ENCODE peak calls at places on chromosomes 2 and 18, in ten cellular contexts. Q, J, K, P, M, F, E, D, H and X are unnamed samples.

GRCh38 chr2:232525796-232526195 is at the start of gene CHRND:
- DNase-seq in E (no peak), Q (peak), J (peak), K (peak), P (no peak), H (no peak), F (no peak), M (peak), D (no peak), X (peak)

GRCh38 chr2:175743020-175743419 is 259.0 kb downstream of the LNPK start:
- DNase-seq in M (no peak), H (no peak), F (no peak), K (no peak), D (no peak), Q (no peak), J (no peak), E (no peak), P (no peak), X (no peak)

GRCh38 chr2:71893646-71894045 is 254.0 kb downstream of the CYP26B1 start:
- DNase-seq in M (peak), H (no peak), Q (no peak), D (no peak), K (no peak), E (no peak), P (no peak), F (no peak), J (no peak), X (no peak)

GRCh38 chr2:105802587-105802986 is 57.9 kb downstream of the NCK2 start:
- DNase-seq in E (no peak), K (no peak), Q (no peak), P (no peak), F (no peak), J (no peak), D (peak), M (peak), H (peak), X (no peak)

GRCh38 chr18:43664487-43665008 is 387.3 kb upstream of the SYT4 start:
- DNase-seq in J (no peak), P (no peak), K (no peak), H (no peak), D (no peak), M (no peak), Q (no peak), E (no peak), F (no peak), X (no peak)

GRCh38 chr18:6537468-6537867 is 122.8 kb upstream of the L3MBTL4 start:
- DNase-seq in E (no peak), P (no peak), K (no peak), Q (no peak), H (no peak), J (no peak), M (no peak), D (no peak), F (no peak), X (no peak)

GRCh38 chr2:16162491-16163040 is 222.2 kb downstream of the MYCN start:
- DNase-seq in J (no peak), F (no peak), K (no peak), H (no peak), Q (no peak), E (no peak), P (no peak), M (peak), D (no peak), X (no peak)

GRCh38 chr2:47087051-47087450 is 68.1 kb downstream of the STPG4 start:
- DNase-seq in H (no peak), K (no peak), E (no peak), J (no peak), P (no peak), D (peak), F (no peak), Q (no peak), M (no peak), X (no peak)

GRCh38 chr2:119383410-119384140 is 16.8 kb downstream of the DBI start:
- DNase-seq in K (no peak), P (no peak), F (no peak), J (no peak), E (peak), H (no peak), Q (peak), D (no peak), M (no peak), X (no peak)

GRCh38 chr2:6813573-6813972 is 52.1 kb downstream of the CMPK2 start:
- DNase-seq in J (no peak), K (no peak), Q (no peak), H (no peak), D (no peak), M (no peak), E (no peak), F (no peak), P (no peak), X (no peak)

GRCh38 chr2:20490300-20491181 is 43.7 kb downstream of the RHOB start:
- DNase-seq in F (no peak), D (no peak), M (no peak), H (no peak), Q (peak), P (no peak), E (peak), J (no peak), K (peak), X (no peak)

GRCh38 chr2:179886-180285 is 83.9 kb downstream of the SH3YL1 start:
- DNase-seq in D (no peak), J (no peak), K (no peak), M (no peak), F (no peak), Q (no peak), H (no peak), E (no peak), P (no peak), X (no peak)

GRCh38 chr2:101307503-101307902 is 998 bp downstream of the RNF149 start:
- DNase-seq in F (no peak), P (no peak), J (no peak), Q (no peak), H (no peak), M (no peak), D (no peak), E (no peak), K (no peak), X (no peak)

GRCh38 chr2:27621524-27621923 is 7.3 kb downstream of the CCDC121 start:
- DNase-seq in P (no peak), H (no peak), J (no peak), E (no peak), M (no peak), Q (no peak), K (no peak), F (no peak), D (no peak), X (no peak)

GRCh38 chr2:150449856-150450255 is 37.6 kb downstream of the RND3 start:
- DNase-seq in E (no peak), J (no peak), F (no peak), P (no peak), K (no peak), M (no peak), H (no peak), Q (no peak), D (no peak), X (no peak)

GRCh38 chr2:27278010-27278409 is 2.8 kb downstream of the DNAJC5G start:
- DNase-seq in E (no peak), D (no peak), P (no peak), Q (no peak), J (no peak), F (no peak), K (no peak), M (no peak), H (no peak), X (no peak)

GRCh38 chr2:164599954-164600589 is 21.2 kb downstream of the GRB14 start:
- DNase-seq in D (no peak), E (no peak), K (no peak), F (peak), Q (no peak), P (peak), H (no peak), J (peak), M (peak), X (no peak)

GRCh38 chr2:151052850-151053660 is 208.6 kb downstream of the RBM43 start:
- DNase-seq in Q (no peak), P (no peak), E (no peak), D (no peak), F (no peak), K (no peak), M (no peak), H (no peak), J (no peak), X (no peak)

GRCh38 chr2:60556998-60557955 is 3.8 kb upstream of the BCL11A start:
- DNase-seq in J (peak), D (no peak), F (no peak), H (no peak), Q (no peak), M (no peak), E (no peak), K (no peak), P (no peak), X (no peak)

GRCh38 chr2:112582314-112582746 is 2.1 kb upstream of the CHCHD5 start:
- DNase-seq in D (no peak), J (peak), Q (no peak), K (no peak), M (no peak), P (no peak), H (peak), E (no peak), F (peak), X (no peak)

GRCh38 chr18:11736656-11737055 is 47.6 kb downstream of the GNAL start:
- DNase-seq in J (no peak), F (no peak), D (no peak), E (no peak), P (no peak), Q (no peak), M (no peak), H (no peak), K (no peak), X (no peak)

GRCh38 chr2:118979177-118979861 is 37.3 kb downstream of the MARCO start:
- DNase-seq in Q (no peak), M (no peak), H (no peak), F (no peak), K (no peak), D (no peak), P (no peak), E (no peak), J (no peak), X (no peak)

GRCh38 chr2:186771395-186771794 is 77.5 kb downstream of the FAM171B start:
- DNase-seq in E (no peak), M (peak), K (no peak), F (no peak), J (peak), D (no peak), H (no peak), Q (no peak), P (no peak), X (no peak)

DNA sequence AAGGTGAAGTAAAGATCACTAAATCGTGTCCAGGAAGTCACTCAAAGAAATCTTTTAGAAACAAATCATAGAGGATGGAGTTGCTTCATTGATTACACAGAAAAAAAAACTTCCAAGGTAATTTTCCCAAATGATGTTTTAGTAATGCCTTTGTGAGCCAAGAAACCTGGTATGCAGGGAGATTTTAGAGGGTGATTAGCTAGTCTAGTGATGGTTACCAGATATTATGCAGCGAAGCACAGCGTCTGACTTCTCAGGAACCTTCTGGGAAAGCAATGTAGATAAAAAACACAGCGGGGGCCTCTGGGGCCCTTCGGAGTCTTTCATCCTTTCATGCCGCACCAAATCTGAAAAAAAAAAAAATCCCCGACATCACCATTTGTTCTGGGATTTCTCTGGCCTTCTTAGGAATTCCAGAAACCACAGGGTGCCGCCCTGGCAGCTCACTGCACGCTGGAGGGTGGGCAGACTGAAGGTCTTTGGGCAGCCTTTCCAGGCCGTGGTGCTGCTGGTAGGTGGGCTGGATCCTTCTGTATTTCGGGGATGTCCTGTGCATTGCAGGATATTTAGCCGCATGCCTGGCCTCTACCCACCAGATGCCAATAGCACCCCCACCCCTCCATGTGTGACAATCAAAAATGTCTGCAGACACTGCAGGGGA is 17.3 kb downstream of the ALPK2 start:
- DNase-seq in M (peak), F (no peak), E (no peak), P (peak), D (no peak), Q (no peak), J (peak), H (no peak), K (no peak), X (no peak)
- H3K27ac ChIP-seq in M (peak), F (no peak), E (no peak), P (peak), D (no peak), Q (no peak), J (peak), H (no peak), K (peak), X (no peak)

GRCh38 chr2:227411320-227411989 is 23.7 kb upstream of the SCYGR1 start:
- DNase-seq in H (no peak), P (no peak), M (no peak), J (no peak), E (peak), F (no peak), Q (no peak), D (no peak), K (no peak), X (no peak)

GRCh38 chr2:227407601-227408089 is 19.9 kb upstream of the SCYGR1 start:
- DNase-seq in J (peak), D (peak), K (peak), E (peak), M (no peak), Q (peak), H (no peak), F (peak), P (no peak), X (peak)

GRCh38 chr2:227412877-227413276 is 25.1 kb upstream of the SCYGR1 start:
- DNase-seq in D (no peak), M (no peak), K (no peak), E (no peak), P (no peak), J (no peak), F (no peak), H (no peak), Q (no peak), X (no peak)

GRCh38 chr2:227411990-227412350 is 24.2 kb upstream of the SCYGR1 start:
- DNase-seq in P (no peak), F (no peak), M (no peak), D (no peak), E (no peak), J (no peak), K (no peak), Q (no peak), H (no peak), X (no peak)

GRCh38 chr2:227410191-227410590 is 22.4 kb upstream of the SCYGR1 start:
- DNase-seq in D (no peak), P (no peak), F (no peak), K (no peak), M (no peak), H (no peak), J (no peak), E (no peak), Q (no peak), X (no peak)
- H3K27ac ChIP-seq in D (no peak), P (no peak), F (no peak), K (no peak), M (no peak), H (no peak), J (no peak), E (no peak), Q (no peak), X (no peak)

DNA sequence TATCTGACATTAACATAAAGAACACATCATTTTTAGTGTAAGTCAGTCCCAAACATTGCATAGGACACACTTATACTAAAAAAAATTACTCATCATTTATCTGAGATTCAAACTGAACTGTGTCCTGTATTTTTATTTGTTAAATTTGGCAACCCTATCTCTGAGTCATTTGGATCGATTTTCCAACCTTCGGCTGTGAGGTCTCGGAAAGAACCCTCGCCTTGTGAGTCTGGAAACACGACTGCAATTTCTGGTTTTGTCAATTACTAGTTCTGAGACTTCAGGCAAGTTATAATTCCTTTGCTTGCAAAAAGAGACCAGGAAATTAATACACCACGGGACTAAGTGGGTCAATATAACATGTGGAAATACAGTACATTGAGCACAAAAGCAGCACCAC is 14.0 kb downstream of the ATP8B1 start:
- DNase-seq in P (no peak), D (no peak), Q (no peak), F (no peak), K (no peak), E (no peak), J (no peak), M (no peak), H (no peak), X (no peak)
- H3K27ac ChIP-seq in P (no peak), D (peak), Q (peak), F (peak), K (peak), E (peak), J (no peak), M (no peak), H (no peak), X (peak)

DNA sequence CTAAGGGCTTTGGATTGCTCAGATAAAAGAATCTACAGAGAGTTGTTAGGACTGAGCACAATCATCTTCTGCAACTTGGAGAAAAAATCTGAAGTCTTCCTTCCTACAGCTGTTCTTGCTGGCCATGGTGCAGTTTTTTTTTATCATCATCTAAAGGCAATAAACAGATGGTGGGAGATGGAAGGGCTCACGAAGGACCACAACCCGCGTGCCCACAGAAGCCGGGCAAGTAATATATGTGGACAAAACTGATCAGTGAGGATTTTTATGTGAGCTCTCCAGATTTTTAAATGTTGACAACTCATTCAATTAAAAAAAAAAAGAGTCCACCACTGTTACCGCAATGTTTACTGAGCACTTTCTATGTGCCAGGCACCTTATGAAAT is 55.9 kb upstream of the CREB1 start:
- DNase-seq in P (no peak), Q (no peak), M (no peak), F (no peak), E (no peak), J (no peak), D (no peak), H (no peak), K (no peak), X (no peak)
- H3K27ac ChIP-seq in P (no peak), Q (no peak), M (no peak), F (no peak), E (no peak), J (no peak), D (no peak), H (no peak), K (no peak), X (peak)

GRCh38 chr2:217905395-217905794 is 97.4 kb downstream of the TNS1 start:
- DNase-seq in J (no peak), D (no peak), Q (peak), E (peak), K (no peak), H (no peak), F (no peak), M (no peak), P (no peak), X (peak)

GRCh38 chr2:217903142-217903858 is 99.5 kb downstream of the TNS1 start:
- DNase-seq in E (no peak), J (no peak), M (no peak), Q (no peak), K (no peak), D (no peak), F (no peak), H (no peak), P (no peak), X (no peak)

GRCh38 chr2:217905906-217906305 is 96.9 kb downstream of the TNS1 start:
- DNase-seq in M (no peak), K (no peak), J (no peak), H (no peak), E (no peak), P (no peak), Q (no peak), D (no peak), F (no peak), X (no peak)

GRCh38 chr2:217903859-217904613 is 98.8 kb downstream of the TNS1 start:
- DNase-seq in J (no peak), P (no peak), E (peak), D (no peak), M (no peak), Q (peak), K (peak), F (peak), H (no peak), X (peak)

GRCh38 chr2:217904614-217904965 is 98.2 kb downstream of the TNS1 start:
- DNase-seq in H (no peak), F (no peak), J (no peak), E (no peak), K (no peak), Q (no peak), D (no peak), P (no peak), M (no peak), X (no peak)
- H3K27ac ChIP-seq in H (no peak), F (peak), J (no peak), E (peak), K (peak), Q (peak), D (peak), P (no peak), M (no peak), X (peak)

GRCh38 chr2:38792751-38793150 is 14.7 kb downstream of the GEMIN6 start:
- DNase-seq in D (no peak), H (no peak), E (no peak), F (no peak), P (no peak), Q (no peak), K (no peak), J (no peak), M (no peak), X (no peak)
- H3K27ac ChIP-seq in D (no peak), H (no peak), E (no peak), F (no peak), P (no peak), Q (no peak), K (no peak), J (no peak), M (no peak), X (no peak)